ENCODE peak calls at places on chromosomes 3 and 15, in six cellular contexts. One of them, this sample, is unnamed.

GRCh38 chr3:42556089-42556632 is 25.6 kb downstream of the SEC22C start:
- DNase-seq in GM12891: no peak
- DNase-seq in HepG2: no peak
- DNase-seq in GM12878: no peak
- DNase-seq in H1: no peak
- DNase-seq in K562: no peak
- DNase-seq in this sample: no peak

GRCh38 chr3:83233715-83234114 is 1472.3 kb upstream of the GBE1 start:
- DNase-seq in GM12891: no peak
- DNase-seq in HepG2: no peak
- DNase-seq in GM12878: no peak
- DNase-seq in H1: no peak
- DNase-seq in K562: no peak
- DNase-seq in this sample: no peak

GRCh38 chr3:43854916-43855315 is 164.2 kb downstream of the ABHD5 start:
- DNase-seq in GM12891: no peak
- DNase-seq in HepG2: no peak
- DNase-seq in GM12878: no peak
- DNase-seq in H1: no peak
- DNase-seq in K562: no peak
- DNase-seq in this sample: no peak

GRCh38 chr3:102089904-102090492 is 240.7 kb downstream of the NFKBIZ start:
- DNase-seq in GM12891: no peak
- DNase-seq in HepG2: no peak
- DNase-seq in GM12878: no peak
- DNase-seq in H1: no peak
- DNase-seq in K562: no peak
- DNase-seq in this sample: no peak

GRCh38 chr15:69758291-69758771 is 305.7 kb downstream of the RPLP1 start:
- DNase-seq in GM12891: no peak
- DNase-seq in HepG2: no peak
- DNase-seq in GM12878: no peak
- DNase-seq in H1: no peak
- DNase-seq in K562: no peak
- DNase-seq in this sample: no peak

GRCh38 chr15:93152951-93153350 is 63.9 kb upstream of the RGMA start:
- DNase-seq in GM12891: no peak
- DNase-seq in HepG2: no peak
- DNase-seq in GM12878: no peak
- DNase-seq in H1: no peak
- DNase-seq in K562: no peak
- DNase-seq in this sample: no peak

GRCh38 chr3:194031867-194032635 is 103.9 kb upstream of the HES1 start:
- DNase-seq in GM12891: no peak
- DNase-seq in HepG2: no peak
- DNase-seq in GM12878: no peak
- DNase-seq in H1: no peak
- DNase-seq in K562: no peak
- DNase-seq in this sample: no peak

GRCh38 chr3:67558429-67558828 is 96.0 kb downstream of the SUCLG2 start:
- DNase-seq in GM12891: no peak
- DNase-seq in HepG2: no peak
- DNase-seq in GM12878: no peak
- DNase-seq in H1: no peak
- DNase-seq in K562: no peak
- DNase-seq in this sample: no peak

GRCh38 chr3:146546366-146546965 is 2.1 kb upstream of the PLSCR1 start:
- DNase-seq in GM12891: no peak
- DNase-seq in HepG2: no peak
- DNase-seq in GM12878: no peak
- DNase-seq in H1: no peak
- DNase-seq in K562: no peak
- DNase-seq in this sample: no peak

GRCh38 chr3:2921903-2922302 is 188.3 kb downstream of the IL5RA start:
- DNase-seq in GM12891: peak
- DNase-seq in HepG2: peak
- DNase-seq in GM12878: peak
- DNase-seq in H1: no peak
- DNase-seq in K562: peak
- DNase-seq in this sample: no peak

GRCh38 chr3:177905895-177906511 is 630.2 kb upstream of the KCNMB2 start:
- DNase-seq in GM12891: no peak
- DNase-seq in HepG2: no peak
- DNase-seq in GM12878: no peak
- DNase-seq in H1: no peak
- DNase-seq in K562: no peak
- DNase-seq in this sample: no peak

GRCh38 chr15:49134683-49135341 is 20.6 kb downstream of the COPS2 start:
- DNase-seq in GM12891: no peak
- DNase-seq in HepG2: no peak
- DNase-seq in GM12878: no peak
- DNase-seq in H1: no peak
- DNase-seq in K562: no peak
- DNase-seq in this sample: no peak

GRCh38 chr3:31754575-31755278 is 222.0 kb downstream of the STT3B start:
- DNase-seq in GM12891: no peak
- DNase-seq in HepG2: no peak
- DNase-seq in GM12878: peak
- DNase-seq in H1: no peak
- DNase-seq in K562: no peak
- DNase-seq in this sample: no peak

GRCh38 chr15:73602444-73602843 is 30.7 kb downstream of the NPTN start:
- DNase-seq in GM12891: no peak
- DNase-seq in HepG2: no peak
- DNase-seq in GM12878: no peak
- DNase-seq in H1: no peak
- DNase-seq in K562: no peak
- DNase-seq in this sample: no peak

GRCh38 chr3:129467934-129468333 is 27.9 kb downstream of the IFT122 start:
- DNase-seq in GM12891: no peak
- DNase-seq in HepG2: peak
- DNase-seq in GM12878: no peak
- DNase-seq in H1: no peak
- DNase-seq in K562: no peak
- DNase-seq in this sample: no peak

GRCh38 chr3:186687120-186687651 is 21.4 kb downstream of the HRG start:
- DNase-seq in GM12891: no peak
- DNase-seq in HepG2: peak
- DNase-seq in GM12878: no peak
- DNase-seq in H1: no peak
- DNase-seq in K562: no peak
- DNase-seq in this sample: no peak

GRCh38 chr3:186923241-186923640 is 7.1 kb upstream of the ST6GAL1 start:
- DNase-seq in GM12891: no peak
- DNase-seq in HepG2: no peak
- DNase-seq in GM12878: no peak
- DNase-seq in H1: no peak
- DNase-seq in K562: no peak
- DNase-seq in this sample: no peak

GRCh38 chr15:31202953-31203352 is 101.4 kb upstream of the TRPM1 start:
- DNase-seq in GM12891: no peak
- DNase-seq in HepG2: no peak
- DNase-seq in GM12878: no peak
- DNase-seq in H1: no peak
- DNase-seq in K562: no peak
- DNase-seq in this sample: no peak

GRCh38 chr3:38648659-38649499 is 608 bp downstream of the SCN5A start:
- DNase-seq in GM12891: no peak
- DNase-seq in HepG2: no peak
- DNase-seq in GM12878: no peak
- DNase-seq in H1: no peak
- DNase-seq in K562: peak
- DNase-seq in this sample: no peak

GRCh38 chr15:44536298-44536961 is 517 bp upstream of the EIF3J start:
- DNase-seq in GM12891: no peak
- DNase-seq in HepG2: peak
- DNase-seq in GM12878: no peak
- DNase-seq in H1: peak
- DNase-seq in K562: peak
- DNase-seq in this sample: no peak

GRCh38 chr15:66483131-66483566 is 14.4 kb downstream of the SNAPC5 start:
- DNase-seq in GM12891: no peak
- DNase-seq in HepG2: no peak
- DNase-seq in GM12878: no peak
- DNase-seq in H1: no peak
- DNase-seq in K562: no peak
- DNase-seq in this sample: no peak

GRCh38 chr3:170585937-170586310 is at the start of gene SLC7A14:
- DNase-seq in GM12891: no peak
- DNase-seq in HepG2: no peak
- DNase-seq in GM12878: no peak
- DNase-seq in H1: no peak
- DNase-seq in K562: no peak
- DNase-seq in this sample: no peak

GRCh38 chr15:25693321-25694237 is 169.5 kb downstream of the ATP10A start:
- DNase-seq in GM12891: no peak
- DNase-seq in HepG2: peak
- DNase-seq in GM12878: no peak
- DNase-seq in H1: no peak
- DNase-seq in K562: peak
- DNase-seq in this sample: no peak

GRCh38 chr3:31242561-31242960 is 290.2 kb upstream of the STT3B start:
- DNase-seq in GM12891: no peak
- DNase-seq in HepG2: no peak
- DNase-seq in GM12878: no peak
- DNase-seq in H1: no peak
- DNase-seq in K562: no peak
- DNase-seq in this sample: no peak

GRCh38 chr15:91067026-91067425 is 33.0 kb upstream of the SV2B start:
- DNase-seq in GM12891: no peak
- DNase-seq in HepG2: no peak
- DNase-seq in GM12878: no peak
- DNase-seq in H1: no peak
- DNase-seq in K562: no peak
- DNase-seq in this sample: no peak

DNA sequence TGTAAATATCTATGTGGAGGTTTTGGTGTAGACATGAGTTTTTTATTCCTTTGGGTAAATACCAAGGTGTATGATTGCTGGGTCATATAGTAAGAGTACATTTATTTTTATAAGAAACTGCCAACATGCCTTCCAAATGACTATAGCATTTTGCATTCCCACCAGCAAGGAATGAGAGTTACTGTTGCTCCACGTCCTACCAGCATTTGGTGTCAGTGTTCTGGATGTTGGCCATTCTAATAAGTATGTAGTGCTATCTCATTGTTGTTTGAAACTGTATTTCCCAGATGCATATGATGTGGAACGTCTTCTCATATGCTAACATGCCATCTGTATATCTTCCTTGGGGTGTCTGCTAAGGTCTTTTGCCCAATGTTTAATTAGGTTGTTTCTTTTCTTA is 38.7 kb downstream of the LHFPL4 start:
- DNase-seq in GM12891: no peak
- DNase-seq in HepG2: no peak
- DNase-seq in GM12878: no peak
- DNase-seq in H1: no peak
- DNase-seq in K562: no peak
- DNase-seq in this sample: no peak
- TF ChIP-seq TAF1 in GM12891: no peak
- TF ChIP-seq TAF1 in HepG2: no peak
- TF ChIP-seq TAF1 in GM12878: no peak
- TF ChIP-seq TAF1 in H1: no peak
- TF ChIP-seq TAF1 in K562: no peak
- TF ChIP-seq TAF1 in this sample: no peak

DNA sequence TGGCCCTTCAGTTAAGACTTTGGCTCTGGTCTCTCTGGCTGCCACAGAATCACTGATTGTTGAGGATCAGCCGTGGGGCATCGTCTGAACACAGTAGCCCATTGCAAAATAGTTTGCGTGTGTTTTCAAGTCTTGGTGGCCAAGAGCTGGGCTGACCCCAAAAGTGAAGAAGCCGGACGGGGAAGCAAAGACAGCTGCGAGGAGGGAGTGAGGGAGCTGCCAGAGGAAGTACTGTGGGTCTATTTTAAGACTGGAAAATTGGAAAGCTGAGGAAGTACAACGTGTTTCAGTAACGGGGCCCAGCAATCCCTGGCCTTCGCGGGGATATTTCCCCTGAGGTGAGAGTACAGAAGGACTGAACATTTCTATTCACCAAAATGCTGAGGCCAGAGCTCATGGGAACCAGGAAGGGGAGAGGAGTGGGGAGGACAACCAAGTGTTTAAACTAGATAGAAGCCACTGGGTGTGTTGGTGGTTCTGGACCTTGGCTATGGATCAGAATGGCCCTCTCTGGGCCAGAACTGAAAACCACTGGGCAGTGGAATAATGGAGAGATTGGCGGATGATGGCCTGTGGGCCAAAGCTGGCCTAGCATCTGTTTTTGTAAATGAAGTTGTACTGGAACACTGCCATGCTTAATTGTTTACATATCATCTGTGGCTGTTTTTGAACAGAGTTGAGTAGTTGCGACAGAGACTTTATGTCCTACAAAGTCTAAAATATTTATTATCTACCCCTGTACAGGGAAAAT is 34.1 kb upstream of the LIMD1 start:
- DNase-seq in GM12891: no peak
- DNase-seq in HepG2: no peak
- DNase-seq in GM12878: no peak
- DNase-seq in H1: no peak
- DNase-seq in K562: no peak
- DNase-seq in this sample: no peak
- TF ChIP-seq POLR2AphosphoS5 in GM12891: no peak
- TF ChIP-seq POLR2AphosphoS5 in HepG2: no peak
- TF ChIP-seq POLR2AphosphoS5 in GM12878: no peak
- TF ChIP-seq POLR2AphosphoS5 in H1: no peak
- TF ChIP-seq POLR2AphosphoS5 in K562: no peak
- TF ChIP-seq POLR2AphosphoS5 in this sample: no peak

DNA sequence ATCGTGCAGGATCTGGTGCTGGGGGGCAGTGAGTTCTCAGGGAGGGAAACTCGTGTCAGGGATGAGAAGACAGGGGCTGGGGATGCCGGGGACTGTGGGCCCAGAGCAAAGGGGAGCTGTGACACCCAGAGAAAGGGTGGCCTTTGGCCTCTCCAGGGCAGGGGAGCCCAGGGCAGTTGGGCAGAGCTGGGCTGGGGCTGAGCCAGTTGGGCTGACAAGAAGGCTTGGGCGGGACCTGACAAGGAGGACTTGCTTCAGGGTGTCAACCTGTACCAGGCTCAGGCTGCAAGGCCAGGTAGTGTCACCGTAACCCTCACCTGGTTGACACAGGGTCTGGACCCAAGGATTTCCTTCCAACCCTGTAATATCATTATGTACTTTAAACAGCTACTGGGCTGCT is 13.2 kb upstream of the ANPEP start:
- DNase-seq in GM12891: no peak
- DNase-seq in HepG2: no peak
- DNase-seq in GM12878: no peak
- DNase-seq in H1: no peak
- DNase-seq in K562: no peak
- DNase-seq in this sample: no peak
- TF ChIP-seq TAF1 in GM12891: no peak
- TF ChIP-seq TAF1 in HepG2: no peak
- TF ChIP-seq TAF1 in GM12878: no peak
- TF ChIP-seq TAF1 in H1: no peak
- TF ChIP-seq TAF1 in K562: no peak
- TF ChIP-seq TAF1 in this sample: no peak

DNA sequence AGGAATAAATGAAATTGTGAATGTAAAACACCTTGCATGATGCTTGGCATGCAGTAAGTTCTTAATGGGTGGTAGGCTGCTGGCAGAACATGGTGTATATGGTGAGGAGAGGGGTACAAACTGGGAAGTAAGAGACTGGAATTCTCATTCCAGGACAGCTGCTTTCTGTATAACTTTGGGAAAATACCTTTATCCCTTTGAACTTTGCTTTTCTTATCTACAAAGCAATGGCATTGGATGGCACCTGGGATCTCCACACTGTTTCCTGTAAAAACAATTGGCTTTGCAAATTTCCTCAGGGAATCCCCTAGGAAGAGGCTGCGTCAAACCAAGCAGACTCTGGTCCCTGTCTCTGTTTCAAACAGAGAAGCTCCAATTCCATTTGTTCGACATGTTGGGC is 100.7 kb upstream of the SLC4A7 start:
- DNase-seq in GM12891: no peak
- DNase-seq in HepG2: peak
- DNase-seq in GM12878: no peak
- DNase-seq in H1: no peak
- DNase-seq in K562: no peak
- DNase-seq in this sample: no peak
- TF ChIP-seq POLR2AphosphoS5 in GM12891: no peak
- TF ChIP-seq POLR2AphosphoS5 in HepG2: no peak
- TF ChIP-seq POLR2AphosphoS5 in GM12878: no peak
- TF ChIP-seq POLR2AphosphoS5 in H1: no peak
- TF ChIP-seq POLR2AphosphoS5 in K562: no peak
- TF ChIP-seq POLR2AphosphoS5 in this sample: no peak

This sample was measured in GM12892.